ENCODE peak calls at places on chromosome 11, in four cellular contexts. A is HepG2, C is H1, R is K562. G is an unnamed sample.

GRCh38 chr11:76610871-76611475 is 59.6 kb downstream of the LRRC32 start:
- DNase-seq in A (no peak), C (peak), R (no peak), G (no peak)

GRCh38 chr11:114181752-114182151 is 114.4 kb upstream of the NNMT start:
- DNase-seq in A (no peak), C (no peak), R (no peak), G (no peak)

GRCh38 chr11:12233602-12233925 is 123.2 kb downstream of the MICAL2 start:
- DNase-seq in A (no peak), C (no peak), R (no peak), G (no peak)

GRCh38 chr11:12287009-12287373 is 90.4 kb upstream of the PARVA start:
- DNase-seq in A (peak), C (peak), R (no peak), G (peak)

GRCh38 chr11:124916370-124916710 is 2.7 kb upstream of the HEPN1 start:
- DNase-seq in A (no peak), C (no peak), R (no peak), G (no peak)

GRCh38 chr11:10540546-10540914 is 457 bp downstream of the RNF141 start:
- DNase-seq in A (peak), C (no peak), R (no peak), G (no peak)

GRCh38 chr11:68792400-68792955 is 41.2 kb upstream of the TESMIN start:
- DNase-seq in A (no peak), C (no peak), R (no peak), G (no peak)

GRCh38 chr11:122226810-122227379 is 110.9 kb upstream of the BLID start:
- DNase-seq in A (no peak), C (no peak), R (no peak), G (no peak)

GRCh38 chr11:33419956-33420355 is 162.8 kb downstream of the HIPK3 start:
- DNase-seq in A (no peak), C (no peak), R (no peak), G (no peak)

GRCh38 chr11:122796128-122796717 is 42.1 kb upstream of the CRTAM start:
- DNase-seq in A (peak), C (peak), R (peak), G (no peak)

GRCh38 chr11:47376183-47376542 is 2.2 kb downstream of the SPI1 start:
- DNase-seq in A (no peak), C (no peak), R (no peak), G (no peak)

GRCh38 chr11:62444271-62444833 is 25.5 kb downstream of the SCGB1A1 start:
- DNase-seq in A (no peak), C (no peak), R (no peak), G (no peak)

GRCh38 chr11:46497498-46497897 is 96.3 kb downstream of the AMBRA1 start:
- DNase-seq in A (no peak), C (no peak), R (no peak), G (no peak)

GRCh38 chr11:121521145-121522042 is 68.6 kb upstream of the SORL1-AS1 start:
- DNase-seq in A (no peak), C (no peak), R (no peak), G (no peak)

GRCh38 chr11:84396521-84396920 is 1110.4 kb upstream of the CCDC90B start:
- DNase-seq in A (no peak), C (no peak), R (no peak), G (no peak)

GRCh38 chr11:111358038-111359001 is 20.8 kb downstream of the POU2AF1 start:
- DNase-seq in A (no peak), C (no peak), R (no peak), G (no peak)

GRCh38 chr11:2793781-2794418 is 91.7 kb downstream of the CDKN1C start:
- DNase-seq in A (no peak), C (peak), R (no peak), G (no peak)

GRCh38 chr11:75773595-75774353 is 5.2 kb downstream of the DGAT2 start:
- DNase-seq in A (no peak), C (no peak), R (no peak), G (no peak)

GRCh38 chr11:47453365-47453764 is 4.4 kb upstream of the RAPSN start:
- DNase-seq in A (no peak), C (no peak), R (no peak), G (no peak)

GRCh38 chr11:12669930-12670329 is 4.3 kb upstream of the TEAD1 start:
- DNase-seq in A (peak), C (no peak), R (no peak), G (no peak)

GRCh38 chr11:93577291-93577690 is 34.1 kb upstream of the SMCO4 start:
- DNase-seq in A (no peak), C (no peak), R (no peak), G (no peak)

GRCh38 chr11:2464451-2465165 is 19.8 kb downstream of the KCNQ1 start:
- DNase-seq in A (no peak), C (no peak), R (no peak), G (no peak)

GRCh38 chr11:88656960-88657738 is 319.6 kb upstream of the CTSC start:
- DNase-seq in A (no peak), C (no peak), R (no peak), G (no peak)

GRCh38 chr11:43735931-43736330 is 55.4 kb downstream of the HSD17B12 start:
- DNase-seq in A (no peak), C (no peak), R (no peak), G (no peak)

GRCh38 chr11:61890536-61891330 is 612 bp downstream of the FADS3 start:
- DNase-seq in A (peak), C (peak), R (peak), G (no peak)

GRCh38 chr11:101091781-101092180 is 37.8 kb downstream of the PGR start:
- DNase-seq in A (no peak), C (no peak), R (no peak), G (no peak)

GRCh38 chr11:34345991-34346480 is 11.8 kb downstream of the ABTB2 start:
- DNase-seq in A (no peak), C (no peak), R (no peak), G (no peak)

GRCh38 chr11:129652828-129653227 is 162.8 kb upstream of the TMEM45B start:
- DNase-seq in A (no peak), C (no peak), R (no peak), G (no peak)

GRCh38 chr11:5700422-5701064 is 11.0 kb downstream of the TRIM22 start:
- DNase-seq in A (no peak), C (no peak), R (no peak), G (no peak)

GRCh38 chr11:19966435-19966834 is 193.8 kb downstream of the DBX1 start:
- DNase-seq in A (no peak), C (no peak), R (no peak), G (no peak)

GRCh38 chr11:71139516-71140205 is 112.7 kb downstream of the SHANK2 start:
- DNase-seq in A (peak), C (no peak), R (no peak), G (no peak)

GRCh38 chr11:26878959-26879581 is 114.8 kb upstream of the FIBIN start:
- DNase-seq in A (no peak), C (no peak), R (no peak), G (no peak)

GRCh38 chr11:113014731-113015455 is 53.7 kb downstream of the NCAM1 start:
- DNase-seq in A (no peak), C (no peak), R (no peak), G (no peak)

GRCh38 chr11:76248210-76248609 is 41.9 kb upstream of the WNT11 start:
- DNase-seq in A (no peak), C (peak), R (peak), G (no peak)

GRCh38 chr11:134372536-134372935 is 39.5 kb downstream of the B3GAT1 start:
- DNase-seq in A (no peak), C (no peak), R (no peak), G (no peak)
- H2AFZ ChIP-seq in A (no peak), C (no peak), R (no peak), G (no peak)

GRCh38 chr11:64180871-64181270 is 5.1 kb upstream of the STIP1 start:
- DNase-seq in A (no peak), C (no peak), R (no peak), G (no peak)

GRCh38 chr11:64183890-64184289 is 2.1 kb upstream of the STIP1 start:
- DNase-seq in A (no peak), C (no peak), R (no peak), G (no peak)

GRCh38 chr11:64186205-64187165 is 514 bp downstream of the STIP1 start:
- DNase-seq in A (no peak), C (no peak), R (no peak), G (no peak)

GRCh38 chr11:64181506-64182411 is 4.2 kb upstream of the STIP1 start:
- DNase-seq in A (peak), C (peak), R (peak), G (peak)

DNA sequence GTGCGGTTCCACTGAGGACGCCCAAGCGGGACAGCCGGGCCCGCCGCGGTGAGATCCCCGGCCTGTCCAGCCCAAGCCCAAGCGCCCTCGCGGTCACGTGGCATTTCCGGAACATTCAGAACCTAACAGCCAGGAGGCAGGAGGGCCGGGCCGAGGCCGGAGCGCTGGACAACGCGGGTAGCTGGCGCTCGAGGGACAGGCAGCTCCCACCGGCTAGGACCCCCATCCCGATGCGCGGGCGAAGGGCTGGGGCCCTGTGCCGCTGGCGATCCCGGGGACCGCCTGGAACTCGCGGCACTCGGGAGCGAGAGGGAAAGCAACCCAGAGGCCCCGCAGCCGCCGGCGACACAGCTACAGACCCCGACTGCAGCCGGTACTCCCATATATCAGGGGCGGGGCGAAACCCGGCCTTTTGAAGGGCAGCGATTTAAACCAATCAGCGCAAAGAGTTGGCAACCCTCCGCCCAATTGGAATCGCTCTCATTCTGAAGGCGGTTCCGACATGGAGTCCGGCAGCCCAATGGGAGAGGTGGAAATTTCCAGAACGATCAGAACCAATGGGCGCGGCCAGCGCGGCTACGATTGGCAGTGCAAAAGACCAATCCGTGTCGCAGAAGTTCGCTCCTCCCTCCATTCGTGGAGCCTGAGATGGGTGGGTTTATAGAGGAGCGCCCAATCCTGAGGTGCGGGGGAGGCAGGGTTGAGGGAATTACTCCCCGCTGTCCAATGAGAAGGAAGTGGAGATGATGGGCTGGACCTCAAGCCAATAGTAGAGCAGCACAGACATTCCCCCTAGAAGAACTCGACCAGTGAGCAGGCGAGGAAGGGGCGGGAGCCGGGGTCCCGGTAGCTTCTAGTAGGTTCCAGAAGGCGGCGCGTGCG is at the start of gene STIP1:
- DNase-seq in A (peak), C (peak), R (peak), G (peak)
- TF ChIP-seq SIN3A in A (peak), C (no peak), R (no peak), G (no peak)

GRCh38 chr11:69801513-69802335 is 17.5 kb downstream of the FGF3 start:
- DNase-seq in A (peak), C (peak), R (peak), G (peak)
- TF ChIP-seq SP1 in A (no peak), C (no peak), R (no peak), G (no peak)

GRCh38 chr11:126746443-126746842 is 254.1 kb downstream of the KIRREL3 start:
- DNase-seq in A (no peak), C (no peak), R (no peak), G (no peak)

GRCh38 chr11:126744699-126745098 is 255.9 kb downstream of the KIRREL3 start:
- DNase-seq in A (no peak), C (no peak), R (no peak), G (no peak)

GRCh38 chr11:126747315-126747714 is 253.3 kb downstream of the KIRREL3 start:
- DNase-seq in A (no peak), C (no peak), R (no peak), G (no peak)

GRCh38 chr11:126751242-126751641 is 249.3 kb downstream of the KIRREL3 start:
- DNase-seq in A (no peak), C (no peak), R (no peak), G (no peak)

DNA sequence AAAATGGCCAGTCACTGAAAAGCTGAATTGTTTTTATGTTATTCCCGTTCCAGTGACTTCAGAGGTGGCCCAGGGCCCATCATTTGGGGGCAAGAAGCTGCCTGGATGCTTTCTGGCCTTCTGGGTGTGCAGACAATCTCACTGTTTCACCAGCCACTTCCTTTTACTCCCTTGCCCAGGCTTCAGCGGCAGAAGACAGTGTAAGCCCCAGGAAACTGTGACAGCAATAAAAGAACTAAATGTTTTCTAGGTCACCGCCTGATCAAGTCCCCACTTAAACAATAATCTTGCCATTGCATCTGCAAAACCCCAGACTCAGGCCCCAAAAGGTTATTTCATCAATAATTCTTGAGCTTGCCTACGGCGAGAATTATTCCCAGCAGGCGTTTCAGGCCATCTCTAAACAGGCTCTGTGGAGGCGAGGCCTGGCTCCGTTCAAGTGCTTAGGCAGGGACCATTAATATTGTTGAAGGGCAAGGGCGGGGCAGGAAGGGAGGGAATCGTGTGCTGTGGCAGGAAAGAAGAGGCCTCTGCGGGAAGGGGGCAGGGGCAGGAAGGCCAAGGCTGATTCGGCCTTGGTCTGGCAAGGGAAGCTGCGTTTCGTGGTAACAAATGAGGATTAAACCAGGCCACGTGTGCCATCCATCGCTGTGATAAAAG is 252.3 kb downstream of the KIRREL3 start:
- DNase-seq in A (no peak), C (no peak), R (no peak), G (no peak)
- H2AFZ ChIP-seq in A (no peak), C (peak), R (no peak), G (no peak)

GRCh38 chr11:104728927-104729326 is 169.3 kb downstream of the CASP12 start:
- DNase-seq in A (no peak), C (no peak), R (no peak), G (no peak)
- TF ChIP-seq SIN3A in A (no peak), C (no peak), R (no peak), G (no peak)